ENCODE peak calls at places on chromosomes 12 and 14, in five cellular contexts. Q, N, H, O and U are unnamed samples.

GRCh38 chr12:28023156-28023887 is 50.8 kb upstream of the PTHLH start:
- DNase-seq in N (no peak), H (peak), Q (no peak), O (no peak), U (peak)

GRCh38 chr12:19652391-19652790 is 213.1 kb downstream of the AEBP2 start:
- DNase-seq in N (no peak), H (no peak), Q (no peak), O (no peak), U (no peak)

GRCh38 chr12:123908884-123909807 is 63.5 kb downstream of the CCDC92 start:
- DNase-seq in H (no peak), Q (no peak), O (no peak), N (no peak), U (no peak)

GRCh38 chr14:64756712-64757111 is 52.5 kb downstream of the PLEKHG3 start:
- DNase-seq in O (no peak), N (no peak), Q (no peak), H (no peak), U (no peak)

GRCh38 chr12:46376579-46376978 is 4.0 kb upstream of the SLC38A2 start:
- DNase-seq in Q (no peak), O (no peak), N (no peak), H (no peak), U (no peak)

GRCh38 chr14:33810308-33810707 is 140.6 kb downstream of the EGLN3 start:
- DNase-seq in H (no peak), O (no peak), N (no peak), Q (no peak), U (no peak)

GRCh38 chr14:105061428-105062047 is 3.7 kb downstream of the GPR132 start:
- DNase-seq in O (no peak), H (no peak), Q (no peak), N (peak), U (no peak)

GRCh38 chr14:54712371-54712998 is 145.6 kb downstream of the SAMD4A start:
- DNase-seq in N (no peak), H (no peak), Q (no peak), O (no peak), U (no peak)

GRCh38 chr12:57584690-57585089 is 6.3 kb upstream of the PIP4K2C start:
- DNase-seq in N (no peak), O (no peak), H (no peak), Q (no peak), U (no peak)

GRCh38 chr12:109631236-109632150 is 57.9 kb downstream of the MVK start:
- DNase-seq in N (no peak), H (no peak), Q (no peak), O (no peak), U (no peak)

GRCh38 chr14:27077181-27077738 is 479.4 kb upstream of the NOVA1 start:
- DNase-seq in O (no peak), H (no peak), Q (no peak), N (no peak), U (no peak)

GRCh38 chr14:39005044-39005736 is 97.8 kb downstream of the SEC23A start:
- DNase-seq in O (no peak), N (peak), Q (no peak), H (no peak), U (no peak)

GRCh38 chr14:32682219-32682618 is 256.5 kb upstream of the NPAS3 start:
- DNase-seq in H (no peak), Q (no peak), O (no peak), N (no peak), U (no peak)

GRCh38 chr14:68042591-68043210 is 223.1 kb downstream of the RAD51B start:
- DNase-seq in Q (no peak), O (no peak), N (no peak), H (no peak), U (peak)

GRCh38 chr14:101405171-101405883 is 156.0 kb upstream of the DIO3 start:
- DNase-seq in N (no peak), H (peak), Q (no peak), O (no peak), U (no peak)

GRCh38 chr14:67166450-67166853 is 22.8 kb upstream of the GARIN2 start:
- DNase-seq in O (no peak), Q (peak), H (peak), N (no peak), U (no peak)

GRCh38 chr14:45051180-45051579 is 32.7 kb upstream of the PRPF39 start:
- DNase-seq in Q (no peak), N (no peak), O (no peak), H (no peak), U (no peak)

GRCh38 chr14:38073641-38074040 is 134.1 kb upstream of the SSTR1 start:
- DNase-seq in N (no peak), H (no peak), O (no peak), Q (peak), U (peak)

DNA sequence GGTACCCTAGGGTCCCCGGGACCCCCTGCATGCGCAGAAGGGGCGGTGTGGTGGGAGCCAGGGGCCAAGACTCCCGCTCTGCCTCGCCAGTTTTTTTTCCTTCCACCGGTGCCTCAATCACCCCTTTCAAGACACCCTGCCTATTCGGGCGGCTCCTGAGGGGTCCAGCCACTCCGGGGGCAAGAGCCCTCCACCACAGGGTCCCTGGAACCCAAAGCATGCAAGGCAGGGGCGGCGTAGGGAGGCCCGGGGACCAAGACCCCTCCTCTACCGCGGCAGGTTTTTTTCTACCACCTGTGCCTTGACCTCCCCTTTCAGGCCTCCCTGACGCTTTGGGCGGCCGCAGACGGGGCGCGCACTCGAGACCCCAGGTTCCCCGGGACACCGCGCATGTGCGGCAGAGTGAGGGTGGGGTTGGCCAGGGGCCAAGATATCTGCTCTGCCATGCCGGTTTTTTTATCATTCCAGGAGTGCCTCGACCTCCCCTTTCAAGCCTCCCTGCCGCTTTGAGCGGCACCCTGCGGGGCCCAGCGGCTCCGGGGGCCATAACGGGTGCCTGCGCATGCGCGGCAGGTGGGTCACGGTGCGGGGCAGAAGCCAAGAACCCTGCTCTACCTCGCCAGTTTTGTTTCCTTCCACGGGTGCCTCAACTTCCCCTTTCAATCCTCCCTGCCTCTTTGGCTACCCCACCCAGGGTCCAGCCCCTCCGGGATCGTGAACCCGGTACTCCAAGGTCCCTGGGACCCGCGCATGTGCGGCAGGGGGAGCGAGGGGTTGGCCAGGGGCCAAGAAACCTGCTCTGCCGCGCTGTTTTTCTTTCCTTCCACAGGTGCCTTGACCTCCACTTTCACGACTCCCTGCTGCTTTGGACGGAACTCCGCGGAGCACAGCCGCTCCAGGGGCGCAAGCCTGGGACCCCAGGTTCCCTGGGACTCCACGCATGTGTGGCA is 328.1 kb downstream of the ALG10 start:
- DNase-seq in Q (no peak), N (no peak), O (no peak), H (no peak), U (no peak)
- TF ChIP-seq CTCF in Q (no peak), N (no peak), O (no peak), H (no peak), U (no peak)

GRCh38 chr12:104769207-104769606 is 188.9 kb downstream of the SLC41A2 start:
- DNase-seq in Q (no peak), N (no peak), O (no peak), H (no peak), U (no peak)
- TF ChIP-seq CTCF in Q (no peak), N (no peak), O (no peak), H (no peak), U (no peak)

GRCh38 chr14:50037837-50038236 is 78.5 kb downstream of the VCPKMT start:
- DNase-seq in O (no peak), H (no peak), Q (no peak), N (no peak), U (no peak)

GRCh38 chr14:50037240-50037639 is 79.1 kb downstream of the VCPKMT start:
- DNase-seq in O (no peak), Q (no peak), N (no peak), H (no peak), U (no peak)

GRCh38 chr14:50039120-50039517 is 77.3 kb downstream of the VCPKMT start:
- DNase-seq in H (no peak), N (no peak), Q (no peak), O (no peak), U (no peak)

GRCh38 chr14:50039734-50040400 is 76.5 kb downstream of the VCPKMT start:
- DNase-seq in Q (no peak), O (no peak), H (peak), N (peak), U (no peak)

DNA sequence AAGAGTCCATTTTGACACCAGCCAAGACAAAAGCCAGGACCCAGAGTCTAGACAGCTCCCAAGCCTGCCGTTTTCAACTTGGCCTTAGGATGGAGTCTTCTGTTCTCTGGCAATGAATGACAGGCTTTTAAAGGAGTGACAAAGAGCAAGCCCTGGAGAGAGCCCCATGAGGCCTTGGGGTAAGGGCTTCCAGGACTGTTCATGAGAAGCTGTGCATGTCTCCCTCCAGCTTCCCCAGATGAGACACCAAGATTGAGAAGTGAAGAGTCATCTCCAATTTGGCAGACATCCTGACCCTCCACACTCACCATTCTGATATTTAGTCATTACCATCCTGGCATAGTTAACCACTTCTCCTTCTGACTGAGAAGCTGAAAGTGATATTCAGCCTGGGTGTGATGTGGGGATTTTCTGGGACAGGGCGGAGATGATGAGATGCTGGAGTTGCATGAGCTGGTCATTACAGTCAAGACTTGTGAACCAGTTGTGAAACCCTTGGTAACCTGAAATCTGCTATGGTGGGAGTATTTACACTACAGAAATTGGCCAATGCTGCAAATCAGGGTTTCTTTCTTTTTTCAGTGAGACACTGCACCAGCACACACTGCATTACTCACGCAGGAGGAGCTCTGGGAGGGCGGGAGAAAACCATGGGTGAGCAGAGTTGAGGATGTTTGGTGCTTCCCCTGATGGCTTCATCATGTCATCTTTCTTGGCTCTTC is 77.8 kb downstream of the VCPKMT start:
- DNase-seq in N (no peak), Q (no peak), H (peak), O (no peak), U (peak)
- TF ChIP-seq CTCF in N (no peak), Q (no peak), H (no peak), O (no peak), U (peak)

DNA sequence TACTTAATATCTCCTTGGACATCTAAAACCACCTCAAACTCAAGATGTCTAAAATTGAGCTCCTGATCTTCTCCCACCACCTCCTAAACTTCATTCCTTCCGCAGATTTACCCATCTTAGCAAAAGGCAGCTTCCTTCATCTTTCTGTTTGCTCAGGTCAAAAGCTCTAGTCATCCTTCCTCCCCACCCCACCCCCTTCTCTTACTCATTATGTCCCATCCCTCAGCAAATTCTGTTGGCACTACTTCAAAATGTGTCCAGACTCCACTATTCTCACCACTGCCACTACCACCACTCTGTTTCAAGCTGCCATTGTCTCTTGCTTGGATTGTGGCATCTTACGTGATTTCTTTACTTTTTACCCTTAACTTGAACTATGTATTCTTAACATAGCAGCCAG is 59.2 kb upstream of the ZDHHC17 start:
- DNase-seq in N (no peak), Q (no peak), H (no peak), O (no peak), U (no peak)
- TF ChIP-seq CTCF in N (no peak), Q (no peak), H (no peak), O (no peak), U (no peak)

DNA sequence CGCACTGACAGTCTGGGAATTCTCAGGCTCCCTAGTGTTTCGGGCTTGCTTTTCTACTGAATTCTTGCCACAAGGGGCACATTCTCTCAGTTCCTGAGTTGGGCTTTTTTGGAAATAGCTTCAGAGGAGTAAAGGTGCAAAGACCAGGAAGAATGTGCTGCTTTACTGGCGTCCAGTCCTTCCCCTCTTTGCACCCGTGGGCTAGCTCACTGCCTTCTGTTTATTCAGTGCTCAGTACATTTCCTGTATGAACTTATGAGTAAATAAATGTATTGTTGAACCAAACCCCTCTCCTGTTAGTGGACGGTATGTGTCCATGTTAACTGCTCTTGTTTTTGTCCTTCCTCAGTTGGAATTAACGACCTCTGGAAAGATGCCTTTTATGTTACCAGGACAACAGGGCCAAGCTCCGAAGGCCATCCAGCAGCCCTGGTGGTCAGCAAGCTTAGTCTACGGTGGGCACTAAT is 24.0 kb downstream of the GSG1 start:
- DNase-seq in N (no peak), O (no peak), Q (no peak), H (peak), U (no peak)
- TF ChIP-seq CTCF in N (no peak), O (no peak), Q (no peak), H (no peak), U (no peak)

DNA sequence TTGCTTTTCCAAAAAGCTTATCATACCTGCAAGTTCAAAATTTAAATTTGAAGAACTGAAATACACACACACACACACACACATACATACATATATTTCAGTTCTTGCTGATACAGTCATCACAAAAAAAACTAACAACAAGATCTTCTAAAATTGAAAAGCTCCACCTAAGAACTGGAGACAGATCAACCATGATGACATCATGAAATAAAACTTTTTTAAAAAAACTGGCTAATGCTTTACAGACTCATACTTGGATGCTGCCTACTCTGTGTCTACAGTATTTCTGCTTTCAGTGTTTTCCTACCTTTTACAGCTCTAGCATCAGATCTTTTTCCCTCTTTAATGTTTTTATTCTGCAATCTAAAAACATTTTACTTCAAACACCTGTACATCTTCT is 261.4 kb downstream of the DIO2 start:
- DNase-seq in N (no peak), Q (no peak), H (no peak), O (no peak), U (no peak)
- TF ChIP-seq CTCF in N (no peak), Q (no peak), H (no peak), O (no peak), U (no peak)

GRCh38 chr12:60498656-60499055 is 902.8 kb downstream of the SLC16A7 start:
- DNase-seq in N (no peak), H (no peak), Q (no peak), O (no peak), U (no peak)

DNA sequence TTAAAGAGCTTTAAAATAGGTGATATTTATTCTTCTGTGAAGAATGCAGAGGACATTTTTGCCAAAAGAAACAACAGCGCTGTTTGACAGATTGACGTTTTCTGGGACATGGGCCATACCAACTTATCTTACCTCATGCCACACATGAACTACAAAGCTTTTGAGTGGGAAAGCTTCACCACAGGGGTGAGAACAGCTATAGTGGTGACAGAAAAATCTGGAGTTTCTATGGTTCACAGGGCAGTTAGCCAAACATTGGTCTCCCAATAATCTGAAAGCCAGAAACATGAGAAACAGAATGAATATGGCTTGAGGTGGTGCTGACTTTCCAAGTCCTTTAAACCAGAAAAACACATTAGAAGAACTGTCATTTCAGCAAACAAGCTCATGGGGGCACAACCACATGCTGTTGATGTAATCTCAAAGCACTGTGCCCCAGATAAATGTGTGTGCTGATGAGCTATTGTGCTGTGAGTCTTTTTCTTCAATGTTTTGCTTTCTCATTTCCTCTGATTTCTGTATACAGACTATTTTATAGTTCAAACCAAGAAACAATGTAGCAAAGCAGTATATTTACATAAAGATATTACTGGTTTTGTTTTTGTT is 905.4 kb downstream of the SLC16A7 start:
- DNase-seq in O (no peak), N (no peak), H (no peak), Q (peak), U (no peak)
- TF ChIP-seq CTCF in O (no peak), N (no peak), H (no peak), Q (no peak), U (peak)

DNA sequence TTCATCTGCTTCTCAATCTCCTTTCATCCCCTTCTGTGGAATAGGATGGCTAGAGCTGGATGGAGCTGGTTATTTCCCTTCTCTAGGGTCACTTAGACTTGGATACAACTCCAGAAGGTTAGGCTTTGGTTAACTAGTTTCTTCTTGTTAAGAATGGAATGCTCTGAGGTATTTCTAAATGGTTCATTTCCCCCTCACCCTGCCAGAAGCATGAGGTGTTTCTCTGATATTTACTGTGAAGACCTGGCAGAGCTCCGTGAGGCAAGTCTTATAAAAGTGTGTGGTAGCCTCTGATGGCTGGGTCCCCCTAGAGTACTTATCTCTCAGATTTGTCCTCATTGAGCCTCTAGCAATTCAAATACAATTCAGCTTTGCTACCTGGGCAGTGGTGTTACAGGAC is 207.9 kb downstream of the SLC16A7 start:
- DNase-seq in H (no peak), Q (no peak), N (no peak), O (no peak), U (peak)
- TF ChIP-seq CTCF in H (no peak), Q (no peak), N (no peak), O (no peak), U (no peak)

GRCh38 chr12:80838708-80839107 is 99.0 kb downstream of the LIN7A start:
- DNase-seq in Q (no peak), H (no peak), N (no peak), O (no peak), U (no peak)

GRCh38 chr12:80834724-80835123 is 103.0 kb downstream of the LIN7A start:
- DNase-seq in O (no peak), H (no peak), Q (no peak), N (no peak), U (no peak)

GRCh38 chr12:80837342-80837978 is 100.3 kb downstream of the LIN7A start:
- DNase-seq in H (no peak), Q (peak), N (no peak), O (no peak), U (no peak)

DNA sequence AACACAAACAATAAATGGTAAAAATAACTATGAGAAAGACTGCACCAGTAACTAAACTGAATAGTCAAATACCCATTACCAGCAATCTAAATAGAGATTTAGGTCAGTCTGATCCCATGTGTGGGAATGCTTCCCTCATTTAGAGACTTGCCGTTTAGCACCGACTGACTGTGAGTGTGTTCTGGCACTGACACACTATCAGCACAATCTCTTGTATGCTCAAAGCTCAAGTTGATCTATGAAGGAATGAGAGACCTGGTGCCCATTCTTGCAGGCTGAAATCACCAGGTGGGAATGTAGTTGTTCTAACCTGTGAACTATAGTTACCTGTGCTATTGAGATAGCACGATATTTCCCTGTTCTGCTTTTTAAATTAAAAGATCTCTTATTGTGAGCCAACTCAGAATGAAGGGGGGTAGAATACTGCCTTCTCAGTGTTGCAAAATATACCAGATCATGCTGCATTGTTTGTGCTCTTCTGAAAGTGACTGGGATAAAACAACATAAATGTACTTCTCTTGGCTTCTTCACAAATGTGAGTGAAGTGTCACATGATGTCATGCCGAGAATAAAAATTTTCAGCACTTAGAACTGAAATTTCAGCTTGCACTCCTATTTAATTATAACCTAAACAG is 99.6 kb downstream of the LIN7A start:
- DNase-seq in H (peak), N (no peak), O (no peak), Q (no peak), U (no peak)
- TF ChIP-seq CTCF in H (no peak), N (no peak), O (no peak), Q (no peak), U (no peak)